ENCODE peak calls at places on chromosome 15, in five cellular contexts. D, K, V, H and Q are unnamed samples.
A peak's percentile ranks its signal among the peaks of the same experiment; 100 is the strongest.

GRCh38 chr15:39770748-39771689 is 11.6 kb downstream of the FSIP1 start:
- DNase-seq in D (no peak), K (no peak), V (no peak), H (no peak), Q (no peak)

GRCh38 chr15:94230436-94230885 is 900 bp upstream of the MCTP2 start:
- DNase-seq in D (no peak), K (no peak), V (no peak), H (no peak), Q (no peak)

GRCh38 chr15:82139823-82140268 is 94.0 kb upstream of the MEX3B start:
- DNase-seq in D (no peak), K (peak; percentile 56), V (no peak), H (no peak), Q (no peak)

GRCh38 chr15:77577350-77577749 is 55.4 kb downstream of the LINGO1 start:
- DNase-seq in D (no peak), K (no peak), V (no peak), H (no peak), Q (no peak)

GRCh38 chr15:41559489-41560177 is 621 bp downstream of the TYRO3 start:
- DNase-seq in D (peak; percentile 66), K (no peak), V (no peak), H (peak; percentile 77), Q (no peak)

GRCh38 chr15:99965376-99965775 is 232.1 kb upstream of the LYSMD4 start:
- DNase-seq in D (no peak), K (no peak), V (no peak), H (no peak), Q (no peak)

GRCh38 chr15:31843426-31844055 is 186.8 kb upstream of the CHRNA7 start:
- DNase-seq in D (no peak), K (no peak), V (no peak), H (no peak), Q (no peak)

GRCh38 chr15:80736571-80736970 is 41.5 kb downstream of the ABHD17C start:
- DNase-seq in D (no peak), K (no peak), V (no peak), H (no peak), Q (no peak)

GRCh38 chr15:84685304-84685703 is 27.3 kb upstream of the NMB start:
- DNase-seq in D (no peak), K (peak; percentile 82), V (peak; percentile 50), H (no peak), Q (peak; percentile 62)

GRCh38 chr15:50227076-50227475 is 38.5 kb downstream of the HDC start:
- DNase-seq in D (no peak), K (peak; percentile 23), V (no peak), H (no peak), Q (no peak)

GRCh38 chr15:54159044-54159443 is 180.8 kb downstream of the UNC13C start:
- DNase-seq in D (no peak), K (no peak), V (no peak), H (no peak), Q (no peak)

GRCh38 chr15:98626153-98626552 is 22.2 kb upstream of the IGF1R start:
- DNase-seq in D (no peak), K (no peak), V (no peak), H (no peak), Q (no peak)

GRCh38 chr15:32982001-32982400 is 212.5 kb downstream of the FMN1 start:
- DNase-seq in D (no peak), K (no peak), V (no peak), H (no peak), Q (no peak)

GRCh38 chr15:85282504-85283115 is 97.8 kb upstream of the AKAP13 start:
- DNase-seq in D (no peak), K (no peak), V (no peak), H (no peak), Q (no peak)

GRCh38 chr15:31265871-31266711 is 60.5 kb upstream of the KLF13 start:
- DNase-seq in D (no peak), K (no peak), V (peak; percentile 55), H (peak; percentile 86), Q (peak; percentile 72)

GRCh38 chr15:80152896-80153876 is at the start of gene FAH:
- DNase-seq in D (no peak), K (no peak), V (no peak), H (peak; percentile 91), Q (no peak)

GRCh38 chr15:22241451-22241850 is 161.1 kb downstream of the OR4M2 start:
- DNase-seq in D (no peak), K (no peak), V (no peak), H (no peak), Q (no peak)
- H3K9me3 ChIP-seq in D (no peaks in the 10 kb centered on the region), K (peaks cover 17% of the 10 kb centered on the region), V (no peaks in the 10 kb centered on the region), H (no peaks in the 10 kb centered on the region), Q (no peaks in the 10 kb centered on the region)

GRCh38 chr15:75721923-75722870 is 9.5 kb upstream of the CSPG4 start:
- DNase-seq in D (no peak), K (no peak), V (no peak), H (peak; percentile 69), Q (peak; percentile 41)

GRCh38 chr15:75723171-75723846 is 10.7 kb upstream of the CSPG4 start:
- DNase-seq in D (no peak), K (no peak), V (no peak), H (peak; percentile 54), Q (peak; percentile 41)

GRCh38 chr15:75721462-75721922 is 8.8 kb upstream of the CSPG4 start:
- DNase-seq in D (no peak), K (no peak), V (no peak), H (peak; percentile 68), Q (peak; percentile 26)

GRCh38 chr15:75720297-75720696 is 7.6 kb upstream of the CSPG4 start:
- DNase-seq in D (no peak), K (no peak), V (no peak), H (peak; percentile 28), Q (no peak)

DNA sequence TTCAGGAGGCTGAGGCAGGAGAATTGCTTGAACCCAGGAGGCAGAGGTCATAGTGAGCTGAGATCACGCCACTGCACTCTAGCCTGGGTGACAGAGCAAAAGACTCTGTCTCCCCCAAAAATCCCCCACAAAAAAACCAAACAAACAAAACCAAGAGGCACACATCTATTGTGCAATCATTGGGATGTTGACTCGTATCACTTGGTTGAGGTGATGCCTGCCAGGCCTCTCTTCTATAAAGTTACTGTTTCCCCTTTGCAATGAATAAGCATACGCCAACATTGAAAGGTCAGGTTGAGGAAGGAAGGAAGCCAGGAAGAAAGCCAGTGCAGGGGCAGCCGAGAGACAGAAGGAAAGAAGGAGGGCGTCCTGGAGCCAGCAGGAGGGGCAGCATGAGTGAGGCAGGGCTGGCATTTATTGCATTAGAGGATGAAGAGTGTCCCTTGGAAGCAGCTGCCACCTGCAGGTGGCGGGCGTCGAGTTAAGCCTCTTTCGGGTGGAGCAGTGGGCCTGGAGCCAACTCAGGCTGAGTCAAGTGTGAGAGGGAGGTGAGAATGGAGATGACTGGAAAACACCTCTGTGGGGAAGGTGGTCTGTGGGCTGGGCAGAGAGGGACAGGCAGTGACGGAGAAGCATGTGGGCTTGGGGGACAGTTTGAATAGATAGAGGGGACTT is 8.3 kb upstream of the CSPG4 start:
- DNase-seq in D (no peak), K (peak; percentile 80), V (peak; percentile 71), H (peak; percentile 92), Q (peak; percentile 79)
- TF ChIP-seq CTCF in D (no peak), K (peak; percentile 51), V (no peak), H (peak; percentile 44), Q (peak; percentile 23)

GRCh38 chr15:45701108-45701507 is 66.3 kb downstream of the SQOR start:
- DNase-seq in D (no peak), K (no peak), V (no peak), H (no peak), Q (no peak)

GRCh38 chr15:45705510-45706473 is 71.0 kb downstream of the SQOR start:
- DNase-seq in D (peak; percentile 75), K (peak; percentile 79), V (peak; percentile 71), H (peak; percentile 76), Q (peak; percentile 69)

GRCh38 chr15:45703670-45704328 is 69.0 kb downstream of the SQOR start:
- DNase-seq in D (no peak), K (no peak), V (no peak), H (no peak), Q (no peak)

GRCh38 chr15:45702041-45702440 is 67.2 kb downstream of the SQOR start:
- DNase-seq in D (no peak), K (no peak), V (no peak), H (no peak), Q (no peak)

DNA sequence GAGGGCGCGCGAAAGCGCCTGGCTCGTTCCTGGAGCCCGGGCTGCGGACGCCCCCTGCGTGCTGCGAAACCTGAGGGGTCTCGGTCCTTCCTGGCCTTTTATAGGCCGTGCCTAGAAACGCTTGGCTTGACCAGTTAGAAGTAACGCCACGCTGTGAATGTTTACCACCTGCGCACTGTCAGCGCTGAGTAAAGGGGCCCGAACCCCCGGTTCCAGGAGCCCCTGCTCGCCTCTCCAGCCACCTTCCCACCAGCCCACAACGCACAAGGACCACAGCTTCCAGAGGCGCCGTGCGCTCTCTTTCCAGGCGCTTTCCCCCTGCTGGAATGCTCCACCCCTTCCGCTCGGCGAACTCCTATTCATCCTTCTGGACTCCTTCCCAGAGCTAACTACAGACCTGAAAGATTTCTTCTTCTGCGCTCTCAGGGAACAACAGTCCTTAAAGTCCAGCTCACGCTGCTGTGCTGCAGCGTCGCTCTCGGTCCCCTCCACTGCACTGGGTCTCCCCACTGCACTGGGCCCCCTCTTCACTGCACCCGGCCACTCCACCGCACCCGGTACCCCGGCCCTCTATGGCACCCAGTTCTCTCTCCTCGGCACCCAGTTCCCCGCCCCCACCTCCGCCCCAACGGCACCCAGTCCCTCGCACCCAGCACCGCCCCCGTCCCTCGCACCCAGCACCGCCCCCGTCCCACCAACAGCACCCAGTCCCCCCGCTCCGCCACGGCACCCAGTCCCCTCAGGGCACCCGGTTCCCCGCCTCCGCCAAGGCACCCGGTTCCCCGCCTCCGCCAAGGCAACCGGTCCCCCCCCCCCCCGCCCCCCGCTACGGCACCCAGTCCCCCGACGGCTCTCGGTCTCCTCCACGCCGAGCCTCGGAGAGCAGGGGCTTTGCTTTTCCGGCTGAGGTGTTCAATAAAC is 69.8 kb downstream of the SQOR start:
- DNase-seq in D (no peak), K (no peak), V (peak; percentile 41), H (peak; percentile 71), Q (no peak)
- H3K9me3 ChIP-seq in D (no peaks in the 10 kb centered on the region), K (no peaks in the 10 kb centered on the region), V (no peaks in the 10 kb centered on the region), H (no peaks in the 10 kb centered on the region), Q (no peaks in the 10 kb centered on the region)

GRCh38 chr15:89900849-89901248 is 7.1 kb upstream of the AP3S2 start:
- DNase-seq in D (no peak), K (no peak), V (no peak), H (no peak), Q (no peak)

GRCh38 chr15:89898146-89898545 is 4.4 kb upstream of the AP3S2 start:
- DNase-seq in D (no peak), K (no peak), V (no peak), H (no peak), Q (no peak)

GRCh38 chr15:89899303-89899946 is 5.6 kb upstream of the AP3S2 start:
- DNase-seq in D (no peak), K (no peak), V (no peak), H (no peak), Q (no peak)

GRCh38 chr15:89899951-89900567 is 6.3 kb upstream of the AP3S2 start:
- DNase-seq in D (no peak), K (no peak), V (no peak), H (no peak), Q (no peak)

DNA sequence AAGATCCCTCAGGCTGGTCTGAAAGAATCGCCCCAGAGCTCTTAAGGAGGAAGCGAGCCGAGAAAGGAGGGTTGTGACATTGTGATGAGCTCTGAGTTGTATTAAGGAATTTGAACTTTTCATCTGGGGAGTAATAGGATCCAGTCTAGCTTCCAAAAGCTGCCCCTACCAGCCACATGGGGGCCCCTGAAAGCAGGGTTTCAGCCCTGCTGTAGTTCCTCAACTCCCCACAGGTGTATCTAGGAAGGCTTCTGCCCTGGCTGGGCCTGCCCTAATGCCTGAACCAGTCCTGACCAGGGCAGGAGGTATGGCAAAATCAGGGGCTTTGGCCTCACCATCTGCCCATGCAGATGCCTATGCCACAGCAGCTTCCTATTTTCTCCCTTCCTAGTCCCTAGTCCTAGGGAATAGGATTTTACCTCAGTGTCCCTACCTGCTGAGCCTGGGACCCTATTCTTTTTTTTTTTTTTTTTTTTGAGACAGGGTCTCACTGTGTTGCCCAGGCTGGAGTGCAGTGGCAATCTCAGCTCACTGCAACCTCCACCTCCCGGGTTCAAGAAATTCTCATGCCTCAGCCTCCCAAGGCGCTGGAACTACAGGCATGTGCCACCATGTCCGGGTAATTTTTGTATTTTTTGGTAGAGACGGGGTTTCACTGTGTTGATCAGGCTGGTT is 5.0 kb upstream of the AP3S2 start:
- DNase-seq in D (no peak), K (peak; percentile 81), V (no peak), H (no peak), Q (no peak)
- TF ChIP-seq CTCF in D (no peak), K (peak; percentile 78), V (peak; percentile 31), H (peak; percentile 40), Q (peak; percentile 56)